ENCODE peak calls at places on chromosomes 12 and 14, in four cellular contexts. B, L, U and F are unnamed samples. For H3K9me3, the result is how much of the 10 kb centered on the place peaks cover.

GRCh38 chr14:104105071-104105821 is 19.7 kb downstream of the ASPG start:
- DNase-seq in B (no peak), U (no peak), L (no peak), F (no peak)

GRCh38 chr14:24436355-24437019 is 6.1 kb downstream of the SDR39U1 start:
- DNase-seq in L (peak), U (peak), B (peak), F (peak)

GRCh38 chr14:39467889-39468524 is 35.8 kb upstream of the FBXO33 start:
- DNase-seq in U (peak), B (no peak), L (no peak), F (peak)

GRCh38 chr12:53595212-53595611 is 31.0 kb downstream of the ATF7 start:
- DNase-seq in L (no peak), U (no peak), B (no peak), F (no peak)

GRCh38 chr14:70642313-70643235 is 858 bp downstream of the TTC9 start:
- DNase-seq in B (peak), U (no peak), L (no peak), F (peak)

GRCh38 chr12:14923944-14924343 is 14.4 kb downstream of the ERP27 start:
- DNase-seq in B (no peak), U (no peak), L (no peak), F (no peak)

GRCh38 chr14:34363733-34364134 is 98.3 kb downstream of the SPTSSA start:
- DNase-seq in L (peak), B (no peak), U (no peak), F (no peak)

GRCh38 chr12:116236986-116237385 is 40.5 kb downstream of the MED13L start:
- DNase-seq in U (no peak), B (no peak), L (no peak), F (no peak)

GRCh38 chr14:90924618-90925345 is 108.6 kb upstream of the TTC7B start:
- DNase-seq in L (no peak), B (no peak), U (no peak), F (peak)

GRCh38 chr12:113929312-113929989 is 36.7 kb downstream of the RBM19 start:
- DNase-seq in L (no peak), B (no peak), U (no peak), F (no peak)

GRCh38 chr12:3035815-3036702 is 41.1 kb upstream of the TSPAN9 start:
- DNase-seq in B (no peak), U (no peak), L (no peak), F (peak)

GRCh38 chr12:55955800-55956508 is 9.9 kb downstream of the PMEL start:
- DNase-seq in B (peak), U (peak), L (no peak), F (no peak)

GRCh38 chr14:97319691-97320090 is 522.5 kb downstream of the VRK1 start:
- DNase-seq in L (no peak), B (no peak), U (no peak), F (no peak)

GRCh38 chr14:50084666-50085065 is 31.7 kb downstream of the VCPKMT start:
- DNase-seq in L (no peak), B (no peak), U (no peak), F (no peak)

GRCh38 chr12:41709463-41710285 is 435.0 kb downstream of the GXYLT1 start:
- DNase-seq in L (no peak), B (no peak), U (peak), F (no peak)

GRCh38 chr12:58034712-58035111 is 93.3 kb downstream of the ATP23 start:
- DNase-seq in B (no peak), L (no peak), U (no peak), F (no peak)

GRCh38 chr12:58033831-58034230 is 92.5 kb downstream of the ATP23 start:
- DNase-seq in B (no peak), U (no peak), L (no peak), F (no peak)

GRCh38 chr12:58030566-58031279 is 89.4 kb downstream of the ATP23 start:
- DNase-seq in B (no peak), L (no peak), U (no peak), F (no peak)

GRCh38 chr12:58034311-58034710 is 92.9 kb downstream of the ATP23 start:
- DNase-seq in U (no peak), B (no peak), L (peak), F (no peak)

GRCh38 chr12:58032156-58032555 is 90.8 kb downstream of the ATP23 start:
- DNase-seq in U (no peak), B (no peak), L (no peak), F (no peak)
- H3K9me3 ChIP-seq in U (under half), B (under half), L (under half), F (under half)

GRCh38 chr14:92652413-92653151 is 95.8 kb downstream of the LGMN start:
- DNase-seq in U (no peak), L (no peak), B (peak), F (no peak)
- H3K4me3 ChIP-seq in U (no peak), L (peak), B (peak), F (no peak)

DNA sequence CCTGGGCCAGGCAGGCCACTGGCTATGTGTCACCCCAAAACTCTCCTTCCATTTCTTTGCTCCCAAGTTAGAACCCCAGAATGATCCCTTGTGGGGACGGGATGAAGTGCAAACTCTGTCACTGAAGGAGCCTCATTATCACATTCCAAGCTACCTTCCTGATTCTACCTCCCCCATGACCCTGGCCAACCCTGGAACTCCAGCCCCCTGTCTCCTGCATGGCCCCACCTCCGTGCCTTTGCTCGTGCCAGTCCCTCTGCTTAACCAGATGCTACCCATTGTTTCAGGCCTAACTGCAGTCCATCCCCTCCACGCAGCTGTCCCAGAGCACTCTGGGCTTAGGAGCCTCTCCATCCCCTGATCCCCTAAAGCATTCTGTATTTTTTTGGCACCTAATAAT is 57.9 kb downstream of the ISCA2 start:
- DNase-seq in B (no peak), U (no peak), L (no peak), F (no peak)
- H3K9me3 ChIP-seq in B (under half), U (under half), L (under half), F (under half)

GRCh38 chr12:79406993-79407392 is 283.8 kb downstream of the PAWR start:
- DNase-seq in U (no peak), L (no peak), B (no peak), F (no peak)

GRCh38 chr12:79408665-79409064 is 282.1 kb downstream of the PAWR start:
- DNase-seq in U (no peak), L (no peak), B (no peak), F (no peak)

GRCh38 chr12:79411791-79412190 is 279.0 kb downstream of the PAWR start:
- DNase-seq in B (no peak), U (no peak), L (no peak), F (no peak)

GRCh38 chr12:79409562-79409961 is 281.2 kb downstream of the PAWR start:
- DNase-seq in L (no peak), B (no peak), U (no peak), F (peak)

DNA sequence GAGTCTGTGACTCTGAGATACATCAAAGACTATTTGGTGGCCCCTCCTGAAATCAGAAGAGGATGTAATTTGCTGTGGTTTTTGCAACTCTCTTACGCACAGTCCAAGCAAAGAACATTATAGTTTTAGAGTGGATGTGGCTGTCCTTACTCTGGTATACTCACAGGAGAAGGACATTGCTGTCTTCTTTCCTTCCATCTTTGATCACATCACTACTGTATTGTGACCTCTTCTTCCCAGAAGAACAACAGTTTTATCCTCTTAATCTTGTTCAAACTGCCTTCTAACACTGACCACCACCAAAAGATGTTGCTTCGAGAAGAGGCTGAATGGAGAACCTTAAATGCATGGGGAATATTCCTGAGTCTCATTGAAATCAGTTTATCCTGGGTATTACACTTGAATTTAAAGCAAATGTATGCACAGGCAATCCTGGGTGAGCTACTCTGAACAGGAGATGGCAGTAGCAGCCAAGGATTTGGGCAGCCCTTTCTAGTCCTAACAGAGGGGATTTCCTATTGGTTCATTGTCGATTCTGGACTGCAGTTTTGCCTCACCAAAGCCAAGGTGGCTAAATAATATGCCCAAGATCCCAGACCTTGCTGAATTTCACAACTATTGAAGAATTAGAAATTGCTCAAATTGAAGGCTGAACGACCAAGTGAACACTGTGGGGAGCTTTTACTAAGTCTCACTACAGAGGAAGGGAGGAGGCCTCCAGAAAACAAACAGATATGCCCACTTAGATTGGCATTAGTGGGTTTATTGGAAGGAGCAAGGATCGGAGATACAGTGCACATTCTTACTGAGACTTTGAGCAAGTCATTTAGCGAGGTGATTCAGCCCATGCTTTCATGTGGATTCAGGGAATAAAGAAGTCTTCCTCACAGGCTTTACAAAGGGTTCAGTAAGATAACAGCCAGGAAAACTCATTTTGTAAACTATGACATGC is 282.8 kb downstream of the PAWR start:
- DNase-seq in L (peak), B (no peak), U (peak), F (peak)
- H3K4me3 ChIP-seq in L (no peak), B (no peak), U (no peak), F (no peak)

DNA sequence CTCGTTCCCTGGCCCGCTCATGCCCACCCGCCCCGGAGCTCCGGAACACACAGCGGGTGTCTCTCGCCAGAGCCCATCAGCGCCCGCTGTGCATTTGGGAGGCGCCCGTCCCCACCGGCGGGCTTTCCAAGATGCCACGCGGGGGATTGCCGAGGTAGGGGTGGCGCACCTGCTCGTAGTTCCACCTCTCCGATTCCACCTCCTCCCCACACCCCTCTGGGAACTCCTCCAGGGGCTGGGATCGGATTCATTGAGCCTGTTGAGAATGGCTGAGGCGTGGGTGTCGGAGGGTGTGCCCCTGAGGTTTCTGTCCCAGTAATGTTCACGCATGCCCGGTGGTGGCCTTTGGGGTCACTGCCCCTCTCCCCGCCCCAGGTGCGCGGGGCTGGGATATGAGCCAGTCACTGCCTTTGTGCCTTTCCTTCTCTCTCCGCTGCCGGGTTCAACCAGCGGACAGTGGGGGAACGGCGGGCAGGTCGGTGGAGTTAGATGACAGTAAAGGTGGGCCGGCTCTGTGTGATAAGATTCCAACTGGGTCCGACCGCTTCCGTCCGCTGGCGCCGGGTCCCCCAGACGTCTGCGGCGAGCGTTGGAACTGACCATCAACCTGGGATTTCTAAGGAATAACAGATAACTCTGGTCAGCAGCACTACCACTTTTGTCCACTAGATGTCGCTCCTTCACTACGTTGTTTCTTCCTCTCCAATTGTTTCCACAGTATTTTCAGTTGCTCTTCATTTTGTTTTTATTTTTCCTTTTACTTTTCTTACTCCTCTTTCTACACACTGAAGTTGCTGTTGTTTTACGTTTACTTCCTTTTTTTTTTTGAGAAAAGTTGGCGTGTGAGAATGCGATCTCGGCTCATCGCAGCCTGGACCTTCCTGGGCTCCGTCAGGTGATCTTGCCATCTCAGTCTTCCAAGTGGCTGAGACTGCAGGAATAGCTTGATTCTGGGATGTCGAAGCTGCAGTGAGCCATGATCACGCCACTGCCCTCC is 178.1 kb upstream of the ALG10B start:
- DNase-seq in U (peak), L (peak), B (peak), F (peak)
- H3K9me3 ChIP-seq in U (under half), L (under half), B (under half), F (under half)

GRCh38 chr14:56325251-56325839 is 207.1 kb downstream of the PELI2 start:
- DNase-seq in L (no peak), B (no peak), U (no peak), F (no peak)
- H3K4me3 ChIP-seq in L (no peak), B (no peak), U (no peak), F (no peak)

GRCh38 chr14:60700598-60700997 is 23.6 kb downstream of the SIX4 start:
- DNase-seq in U (no peak), B (no peak), L (no peak), F (no peak)
- H3K9me3 ChIP-seq in U (under half), B (under half), L (under half), F (under half)

DNA sequence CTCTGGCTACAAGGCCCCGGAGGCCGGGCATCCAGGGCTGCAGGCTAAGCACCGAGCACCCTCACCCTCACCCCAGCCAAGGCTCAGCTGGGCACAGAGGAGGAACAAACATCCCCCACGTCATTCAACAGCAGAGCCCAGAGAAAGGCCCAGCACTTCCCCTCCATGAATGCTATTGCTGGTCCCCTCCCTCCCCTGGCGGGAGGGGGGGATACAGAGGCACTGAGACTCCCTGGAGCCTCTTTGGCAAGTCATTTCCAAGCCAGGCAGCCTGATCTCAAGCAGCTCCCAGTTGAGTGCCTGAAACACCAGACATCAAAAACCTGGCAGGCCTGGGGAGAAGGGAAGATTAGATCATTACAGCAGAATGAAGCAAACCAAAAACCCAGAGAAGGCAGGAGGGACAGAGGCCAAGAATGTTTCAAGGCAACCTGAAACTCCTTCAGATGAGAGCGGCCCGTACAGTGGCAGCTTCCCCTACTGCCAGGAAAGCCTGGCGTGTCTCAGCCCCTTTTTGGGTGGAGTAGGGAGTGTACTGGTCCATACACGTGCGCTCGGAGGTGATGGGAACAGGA is 92.1 kb downstream of the LRRC74A start:
- DNase-seq in L (peak), B (no peak), U (no peak), F (peak)
- H3K4me3 ChIP-seq in L (no peak), B (no peak), U (no peak), F (no peak)